ENCODE peak calls at places on chromosome 12, in four cellular contexts. G, D, N and M are unnamed samples.

GRCh38 chr12:25058012-25058411 is 109.1 kb upstream of the BCAT1 start:
- DNase-seq in N (no peak), D (no peak), G (no peak), M (no peak)

GRCh38 chr12:24095245-24095644 is 145.8 kb upstream of the SOX5 start:
- DNase-seq in N (no peak), D (no peak), G (no peak), M (no peak)

GRCh38 chr12:95796225-95796981 is 5.8 kb upstream of the NTN4 start:
- DNase-seq in N (no peak), G (no peak), D (no peak), M (no peak)

GRCh38 chr12:52415870-52416750 is 10.0 kb upstream of the KRT82 start:
- DNase-seq in N (no peak), G (peak; percentile 30), D (no peak), M (no peak)

GRCh38 chr12:109527489-109528123 is 45.7 kb downstream of the MMAB start:
- DNase-seq in D (no peak), N (no peak), G (no peak), M (no peak)

GRCh38 chr12:120955232-120955631 is 23.1 kb upstream of the HNF1A start:
- DNase-seq in G (no peak), D (no peak), N (no peak), M (no peak)

GRCh38 chr12:75766263-75767160 is 255.1 kb upstream of the KRR1 start:
- DNase-seq in N (no peak), D (peak; percentile 88), G (peak; percentile 40), M (no peak)

GRCh38 chr12:125340791-125341190 is 275.6 kb downstream of the AACS start:
- DNase-seq in D (no peak), N (no peak), G (peak; percentile 82), M (no peak)

GRCh38 chr12:113071427-113072112 is 15.0 kb downstream of the DTX1 start:
- DNase-seq in D (no peak), N (no peak), G (no peak), M (no peak)

GRCh38 chr12:115000038-115000437 is 316.1 kb upstream of the TBX3 start:
- DNase-seq in G (peak; percentile 18), N (no peak), D (peak; percentile 35), M (no peak)

GRCh38 chr12:82948462-82948861 is 261.8 kb downstream of the TMTC2 start:
- DNase-seq in D (no peak), N (no peak), G (no peak), M (no peak)

GRCh38 chr12:56425188-56425587 is 24.0 kb downstream of the TIMELESS start:
- DNase-seq in N (no peak), G (no peak), D (no peak), M (no peak)

GRCh38 chr12:110577717-110578521 is 5.2 kb downstream of the PPTC7 start:
- DNase-seq in G (no peak), N (no peak), D (no peak), M (no peak)

GRCh38 chr12:105721051-105721825 is 390.7 kb downstream of the C12orf75 start:
- DNase-seq in D (no peak), G (no peak), N (no peak), M (no peak)

GRCh38 chr12:50200507-50201273 is 33.5 kb upstream of the CERS5 start:
- DNase-seq in D (peak; percentile 53), N (no peak), G (peak; percentile 80), M (no peak)

GRCh38 chr12:119959435-119959834 is 29.6 kb upstream of the BICDL1 start:
- DNase-seq in D (no peak), G (no peak), N (no peak), M (no peak)

GRCh38 chr12:56873382-56873781 is 60.8 kb downstream of the SDR9C7 start:
- DNase-seq in D (no peak), G (no peak), N (no peak), M (no peak)

GRCh38 chr12:13973981-13974380 is 7.4 kb downstream of the GRIN2B start:
- DNase-seq in G (no peak), N (no peak), D (no peak), M (no peak)

GRCh38 chr12:131138638-131139362 is 185.1 kb downstream of the ADGRD1 start:
- DNase-seq in G (no peak), D (no peak), N (no peak), M (no peak)

GRCh38 chr12:45388545-45388944 is 172.7 kb downstream of the ANO6 start:
- DNase-seq in D (no peak), G (no peak), N (no peak), M (no peak)

GRCh38 chr12:19639781-19640180 is 200.5 kb downstream of the AEBP2 start:
- DNase-seq in N (no peak), G (no peak), D (no peak), M (no peak)

GRCh38 chr12:52209321-52209720 is 17.5 kb upstream of the KRT80 start:
- DNase-seq in N (no peak), G (no peak), D (no peak), M (no peak)

GRCh38 chr12:93137656-93138612 is 208.8 kb upstream of the EEA1 start:
- DNase-seq in G (peak; percentile 49), N (no peak), D (peak; percentile 70), M (no peak)

GRCh38 chr12:12333407-12333831 is 16.6 kb downstream of the MANSC1 start:
- DNase-seq in G (peak; percentile 55), N (no peak), D (no peak), M (no peak)

GRCh38 chr12:24840046-24840800 is 108.7 kb downstream of the BCAT1 start:
- DNase-seq in D (no peak), N (no peak), G (no peak), M (no peak)

GRCh38 chr12:93292731-93293566 is 84.8 kb upstream of the NUDT4 start:
- DNase-seq in G (no peak), N (no peak), D (no peak), M (no peak)

GRCh38 chr12:116524964-116525379 is 34.2 kb upstream of the MAP1LC3B2 start:
- DNase-seq in G (no peak), D (no peak), N (no peak), M (no peak)